ENCODE peak calls at places on chromosomes 7 and 10, in four cellular contexts. V is BJ, C is SJSA1, R is fibroblast of lung. G is an unnamed sample.

GRCh38 chr10:122392835-122393234 is 18.3 kb downstream of the PLEKHA1 start:
- DNase-seq in V (no peak), C (no peak), R (no peak), G (no peak)

GRCh38 chr7:96312502-96312901 is 9.4 kb downstream of the SLC25A13 start:
- DNase-seq in C (no peak), R (no peak), V (no peak), G (no peak)

GRCh38 chr10:132122097-132122861 is 56.5 kb downstream of the JAKMIP3 start:
- DNase-seq in R (no peak), V (no peak), C (no peak), G (no peak)

GRCh38 chr7:41732279-41733062 is 29.6 kb upstream of the INHBA start:
- DNase-seq in R (no peak), C (no peak), V (no peak), G (no peak)

GRCh38 chr7:70595741-70596574 is 536.0 kb upstream of the GALNT17 start:
- DNase-seq in R (peak; percentile 30), V (no peak), C (no peak), G (no peak)

GRCh38 chr7:13949450-13949849 is 40.0 kb downstream of the ETV1 start:
- DNase-seq in C (no peak), V (no peak), R (no peak), G (no peak)

GRCh38 chr10:126519188-126519587 is 130.9 kb upstream of the ADAM12 start:
- DNase-seq in V (no peak), R (no peak), C (no peak), G (no peak)

GRCh38 chr7:77425151-77426051 is 9.3 kb upstream of the GSAP start:
- DNase-seq in C (peak; percentile 85), R (peak; percentile 87), V (peak; percentile 14), G (peak; percentile 73)

DNA sequence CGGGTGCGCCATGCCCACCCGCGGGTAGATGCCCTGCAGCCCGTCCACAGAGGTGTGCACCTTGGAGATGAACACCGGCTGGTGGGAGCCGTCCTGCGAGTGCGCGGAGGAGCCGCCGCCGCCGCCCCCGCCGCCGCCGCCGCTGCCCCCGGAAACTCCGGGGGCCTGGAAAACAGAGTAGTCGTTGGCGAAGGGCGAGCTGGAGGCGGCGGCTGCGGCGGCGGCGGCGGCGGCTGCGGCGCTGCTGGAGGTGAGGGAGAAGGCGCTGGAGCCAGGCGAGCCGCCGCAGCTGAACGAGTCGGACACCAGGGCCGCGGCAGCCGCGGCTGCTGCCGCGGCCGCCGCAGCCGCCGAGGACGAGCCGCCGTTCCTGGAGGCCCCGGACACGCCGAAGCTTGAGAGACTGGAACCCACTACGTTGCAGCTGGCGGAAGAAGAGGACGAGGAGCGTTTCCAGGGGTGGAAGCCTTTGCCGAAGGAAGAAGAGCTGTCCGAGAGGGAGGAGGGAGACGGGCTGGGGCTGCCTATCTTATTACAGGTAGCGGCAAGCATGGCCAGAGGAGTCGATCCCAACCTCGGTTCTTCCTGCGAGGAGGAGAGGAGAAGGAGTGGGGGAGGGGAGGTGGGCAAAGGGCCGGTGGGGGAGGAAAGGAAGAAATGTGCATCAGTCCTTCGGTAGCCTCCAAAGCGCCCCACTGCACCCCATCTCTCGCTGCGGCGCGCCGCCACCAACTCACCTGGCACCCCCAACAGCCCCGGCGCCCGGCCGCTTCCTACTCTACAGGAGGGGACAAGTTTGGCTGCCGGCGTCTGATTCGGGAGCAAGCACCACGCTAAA is 1.3 kb downstream of the SP8 start:
- DNase-seq in V (no peak), R (no peak), C (no peak), G (no peak)
- H3K27me3 ChIP-seq in V (peaks cover 45% of the 10 kb centered on the region), R (peaks cover 34% of the 10 kb centered on the region), C (peaks cover 65% of the 10 kb centered on the region), G (peaks cover 73% of the 10 kb centered on the region)

GRCh38 chr7:55162476-55162875 is 143.7 kb downstream of the EGFR start:
- DNase-seq in R (no peak), V (no peak), C (no peak), G (no peak)
- H3K36me3 ChIP-seq in R (peaks cover 44% of the 10 kb centered on the region), V (peaks cover 32% of the 10 kb centered on the region), C (peaks cover 70% of the 10 kb centered on the region), G (peaks cover 82% of the 10 kb centered on the region)

GRCh38 chr10:7425691-7426090 is 14.9 kb upstream of the SFMBT2 start:
- DNase-seq in C (no peak), R (no peak), V (no peak), G (no peak)
- H3K27me3 ChIP-seq in C (no peaks in the 10 kb centered on the region), R (no peaks in the 10 kb centered on the region), V (no peaks in the 10 kb centered on the region), G (no peaks in the 10 kb centered on the region)

DNA sequence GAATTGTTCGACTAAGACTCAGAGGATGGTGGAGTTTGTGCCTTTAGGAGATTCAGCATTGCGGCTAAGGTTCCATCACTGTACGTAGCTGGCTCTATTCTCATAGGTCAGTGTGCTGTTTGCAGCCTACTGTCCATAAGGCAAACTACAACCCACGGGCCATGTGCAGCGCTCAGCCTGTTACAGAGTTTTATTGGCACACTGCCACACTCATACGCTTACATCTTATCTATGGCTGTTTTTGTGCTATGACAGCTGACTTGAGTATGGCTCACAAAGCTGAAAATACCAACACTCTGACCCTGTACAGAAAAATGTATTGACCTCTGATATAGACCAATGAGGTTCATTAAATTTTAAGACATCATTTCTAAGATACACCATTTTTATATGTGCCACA is 114.5 kb downstream of the ARID5B start:
- DNase-seq in C (no peak), V (no peak), R (no peak), G (no peak)
- H3K36me3 ChIP-seq in C (peaks cover 20% of the 10 kb centered on the region), V (peaks cover 5% of the 10 kb centered on the region), R (peaks cover 2% of the 10 kb centered on the region), G (peaks cover 4% of the 10 kb centered on the region)

DNA sequence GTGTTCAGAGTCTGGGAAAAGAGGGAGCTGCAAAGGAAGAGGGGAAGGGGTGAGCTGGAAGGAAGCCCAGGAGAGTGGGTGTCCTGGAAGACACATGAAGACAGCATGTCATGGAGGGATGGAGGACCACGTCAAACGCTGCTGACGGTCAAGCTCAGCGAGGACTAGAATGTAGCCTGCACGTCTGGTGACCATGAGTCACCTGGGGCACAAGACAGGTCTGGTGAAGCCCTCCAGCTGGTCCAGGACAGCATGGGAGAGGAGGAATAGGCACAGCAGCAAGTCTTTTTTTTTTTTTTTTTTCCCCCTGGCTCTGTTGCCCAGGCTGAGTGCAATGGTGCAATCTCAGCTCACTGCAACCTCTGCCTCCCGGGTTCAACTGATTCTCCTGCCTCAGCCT is 19.6 kb upstream of the AMZ1 start:
- DNase-seq in C (no peak), V (no peak), R (peak; percentile 60), G (no peak)
- H3K27me3 ChIP-seq in C (no peaks in the 10 kb centered on the region), V (no peaks in the 10 kb centered on the region), R (peaks cover 5% of the 10 kb centered on the region), G (peaks cover 3% of the 10 kb centered on the region)

GRCh38 chr7:4712371-4713182 is 30.5 kb downstream of the FOXK1 start:
- DNase-seq in C (peak; percentile 51), R (peak; percentile 42), V (peak; percentile 53), G (peak; percentile 90)
- H3K36me3 ChIP-seq in C (peaks cover 3% of the 10 kb centered on the region), R (peaks cover 2% of the 10 kb centered on the region), V (no peaks in the 10 kb centered on the region), G (peaks cover 3% of the 10 kb centered on the region)

GRCh38 chr7:921071-921461 is 33.4 kb downstream of the ADAP1 start:
- DNase-seq in R (no peak), V (no peak), C (no peak), G (no peak)
- H3K27me3 ChIP-seq in R (no peaks in the 10 kb centered on the region), V (no peaks in the 10 kb centered on the region), C (peaks cover 3% of the 10 kb centered on the region), G (peaks cover 5% of the 10 kb centered on the region)

GRCh38 chr7:4788627-4789189 is 13.3 kb downstream of the AP5Z1 start:
- DNase-seq in R (no peak), C (no peak), V (no peak), G (no peak)
- H3K36me3 ChIP-seq in R (peaks cover 52% of the 10 kb centered on the region), C (peaks cover 89% of the 10 kb centered on the region), V (peaks cover 45% of the 10 kb centered on the region), G (peaks cover 22% of the 10 kb centered on the region)

DNA sequence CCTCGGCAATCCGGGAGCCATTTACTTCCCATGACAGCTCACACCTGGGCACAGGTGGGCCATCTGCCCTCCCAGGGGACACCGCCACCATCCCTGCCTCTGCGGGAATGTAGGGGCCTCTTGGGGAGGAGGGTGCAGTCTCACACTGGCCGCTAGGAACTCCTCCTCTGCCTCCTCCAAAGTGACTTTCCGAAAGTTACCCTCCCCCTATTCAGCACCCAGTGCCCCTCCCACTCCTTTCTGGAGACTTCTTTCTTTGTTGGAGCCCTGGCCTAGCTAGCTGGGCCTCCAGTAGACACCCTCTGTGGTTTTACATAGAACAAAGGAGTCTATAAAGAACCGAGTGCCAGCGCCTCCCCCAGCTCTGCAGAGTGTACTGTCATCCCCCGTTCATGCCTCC is 45.8 kb upstream of the MNX1 start:
- DNase-seq in C (no peak), R (no peak), V (no peak), G (no peak)
- H3K27me3 ChIP-seq in C (peaks cover 14% of the 10 kb centered on the region), R (no peaks in the 10 kb centered on the region), V (no peaks in the 10 kb centered on the region), G (peaks cover 2% of the 10 kb centered on the region)

DNA sequence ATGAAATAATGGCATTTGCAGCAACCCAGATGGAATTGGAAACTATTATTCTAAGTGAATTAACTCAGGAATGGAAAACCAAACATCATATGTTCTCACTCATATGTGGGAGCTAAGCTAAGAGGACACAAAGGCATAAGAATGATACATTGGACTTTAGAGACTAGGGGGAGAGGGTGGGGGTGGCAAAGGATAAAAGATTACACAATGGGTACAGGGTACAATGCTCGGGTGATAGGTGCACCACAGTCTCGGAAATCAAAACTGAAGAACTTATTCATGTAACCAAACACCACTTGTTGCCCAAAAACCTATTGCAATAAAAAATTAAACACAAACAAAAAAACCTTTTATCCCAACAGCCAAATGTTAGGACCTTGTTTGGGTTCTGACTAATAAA is 17.8 kb downstream of the AGMO start:
- DNase-seq in R (no peak), V (no peak), C (no peak), G (no peak)
- H3K36me3 ChIP-seq in R (no peaks in the 10 kb centered on the region), V (no peaks in the 10 kb centered on the region), C (no peaks in the 10 kb centered on the region), G (no peaks in the 10 kb centered on the region)

G was measured in osteoblast.